ENCODE peak calls at places on chromosomes 2 and 18, in seven cellular contexts. One of them, this sample, is unnamed.

GRCh38 chr2:19574788-19575260 is 216.4 kb upstream of the OSR1 start:
- DNase-seq in Panc1: no peak
- DNase-seq in spleen: no peak
- DNase-seq in stomach: no peak
- DNase-seq in breast epithelium: peak; percentile 56
- DNase-seq in transverse colon: peak; percentile 39
- DNase-seq in GM23338: peak; percentile 18
- DNase-seq in this sample: no peak

GRCh38 chr2:61469424-61470121 is 1.3 kb downstream of the USP34 start:
- DNase-seq in Panc1: no peak
- DNase-seq in spleen: no peak
- DNase-seq in stomach: no peak
- DNase-seq in breast epithelium: no peak
- DNase-seq in transverse colon: no peak
- DNase-seq in GM23338: no peak
- DNase-seq in this sample: no peak

GRCh38 chr2:112137516-112138142 is 556 bp upstream of the FBLN7 start:
- DNase-seq in Panc1: no peak
- DNase-seq in spleen: no peak
- DNase-seq in stomach: no peak
- DNase-seq in breast epithelium: no peak
- DNase-seq in transverse colon: no peak
- DNase-seq in GM23338: peak; percentile 27
- DNase-seq in this sample: no peak

GRCh38 chr18:75025573-75025972 is 183.4 kb downstream of the PTGR3 start:
- DNase-seq in Panc1: no peak
- DNase-seq in spleen: no peak
- DNase-seq in stomach: no peak
- DNase-seq in breast epithelium: no peak
- DNase-seq in transverse colon: no peak
- DNase-seq in GM23338: no peak
- DNase-seq in this sample: no peak

GRCh38 chr2:10080536-10081304 is 509 bp upstream of the CYS1 start:
- DNase-seq in Panc1: no peak
- DNase-seq in spleen: no peak
- DNase-seq in stomach: no peak
- DNase-seq in breast epithelium: no peak
- DNase-seq in transverse colon: no peak
- DNase-seq in GM23338: peak; percentile 47
- DNase-seq in this sample: no peak

GRCh38 chr2:129673234-129673633 is 306.2 kb upstream of the RAB6C start:
- DNase-seq in Panc1: no peak
- DNase-seq in spleen: no peak
- DNase-seq in stomach: no peak
- DNase-seq in breast epithelium: no peak
- DNase-seq in transverse colon: no peak
- DNase-seq in GM23338: no peak
- DNase-seq in this sample: no peak

GRCh38 chr2:228063558-228063957 is 117.9 kb downstream of the SPHKAP start:
- DNase-seq in Panc1: no peak
- DNase-seq in spleen: no peak
- DNase-seq in stomach: no peak
- DNase-seq in breast epithelium: no peak
- DNase-seq in transverse colon: no peak
- DNase-seq in GM23338: no peak
- DNase-seq in this sample: no peak

GRCh38 chr2:16508061-16508851 is 157.4 kb downstream of the CYRIA start:
- DNase-seq in Panc1: no peak
- DNase-seq in spleen: no peak
- DNase-seq in stomach: peak; percentile 62
- DNase-seq in breast epithelium: no peak
- DNase-seq in transverse colon: peak; percentile 43
- DNase-seq in GM23338: peak; percentile 83
- DNase-seq in this sample: peak; percentile 90

GRCh38 chr2:7384773-7385349 is 467.6 kb downstream of the RNF144A start:
- DNase-seq in Panc1: no peak
- DNase-seq in spleen: no peak
- DNase-seq in stomach: no peak
- DNase-seq in breast epithelium: no peak
- DNase-seq in transverse colon: no peak
- DNase-seq in GM23338: no peak
- DNase-seq in this sample: no peak

GRCh38 chr2:105775809-105776559 is 31.3 kb downstream of the NCK2 start:
- DNase-seq in Panc1: no peak
- DNase-seq in spleen: peak; percentile 91
- DNase-seq in stomach: no peak
- DNase-seq in breast epithelium: no peak
- DNase-seq in transverse colon: peak; percentile 35
- DNase-seq in GM23338: no peak
- DNase-seq in this sample: no peak

GRCh38 chr18:78006805-78007204 is 757.2 kb downstream of the GALR1 start:
- DNase-seq in Panc1: no peak
- DNase-seq in spleen: no peak
- DNase-seq in stomach: no peak
- DNase-seq in breast epithelium: no peak
- DNase-seq in transverse colon: no peak
- DNase-seq in GM23338: no peak
- DNase-seq in this sample: no peak

GRCh38 chr2:43057026-43057741 is 169.2 kb downstream of the ZFP36L2 start:
- DNase-seq in Panc1: no peak
- DNase-seq in spleen: peak; percentile 64
- DNase-seq in stomach: peak; percentile 81
- DNase-seq in breast epithelium: no peak
- DNase-seq in transverse colon: no peak
- DNase-seq in GM23338: no peak
- DNase-seq in this sample: no peak

GRCh38 chr2:143802242-143802641 is 673.0 kb downstream of the ARHGAP15 start:
- DNase-seq in Panc1: no peak
- DNase-seq in spleen: no peak
- DNase-seq in stomach: no peak
- DNase-seq in breast epithelium: no peak
- DNase-seq in transverse colon: no peak
- DNase-seq in GM23338: no peak
- DNase-seq in this sample: no peak

GRCh38 chr2:185388226-185388625 is 350.4 kb upstream of the FSIP2 start:
- DNase-seq in Panc1: no peak
- DNase-seq in spleen: no peak
- DNase-seq in stomach: no peak
- DNase-seq in breast epithelium: no peak
- DNase-seq in transverse colon: no peak
- DNase-seq in GM23338: peak; percentile 21
- DNase-seq in this sample: no peak

GRCh38 chr18:35138773-35139172 is 97.6 kb downstream of the MAPRE2 start:
- DNase-seq in Panc1: no peak
- DNase-seq in spleen: no peak
- DNase-seq in stomach: no peak
- DNase-seq in breast epithelium: no peak
- DNase-seq in transverse colon: no peak
- DNase-seq in GM23338: peak; percentile 10
- DNase-seq in this sample: no peak

DNA sequence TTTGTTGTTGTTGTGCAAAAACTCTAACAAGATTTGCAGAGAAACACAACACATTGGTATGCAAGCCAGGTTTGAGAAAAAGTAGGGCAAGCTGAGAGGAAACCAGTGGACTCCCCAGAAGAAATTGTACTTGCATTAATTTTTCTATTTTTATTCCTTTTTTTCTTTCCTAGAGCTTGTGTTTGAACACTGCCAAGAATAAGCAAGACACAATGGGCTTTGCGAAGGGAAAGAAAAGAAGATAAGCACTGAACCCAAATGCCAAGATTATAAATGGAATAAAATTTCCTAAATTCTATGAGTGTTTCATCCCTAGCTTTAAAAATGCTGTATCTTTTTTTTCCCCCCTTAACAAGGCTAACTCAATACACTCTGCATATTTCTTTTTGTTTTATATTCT is 17.0 kb upstream of the CYTIP start:
- DNase-seq in Panc1: no peak
- DNase-seq in spleen: no peak
- DNase-seq in stomach: no peak
- DNase-seq in breast epithelium: no peak
- DNase-seq in transverse colon: no peak
- DNase-seq in GM23338: no peak
- DNase-seq in this sample: no peak
- H3K4me1 ChIP-seq in Panc1: no peaks in the 10 kb centered on the region
- H3K4me1 ChIP-seq in spleen: peaks cover 6% of the 10 kb centered on the region
- H3K4me1 ChIP-seq in stomach: peaks cover 17% of the 10 kb centered on the region
- H3K4me1 ChIP-seq in breast epithelium: no peaks in the 10 kb centered on the region
- H3K4me1 ChIP-seq in transverse colon: no peaks in the 10 kb centered on the region
- H3K4me1 ChIP-seq in GM23338: peaks cover 21% of the 10 kb centered on the region
- H3K4me1 ChIP-seq in this sample: no peaks in the 10 kb centered on the region

DNA sequence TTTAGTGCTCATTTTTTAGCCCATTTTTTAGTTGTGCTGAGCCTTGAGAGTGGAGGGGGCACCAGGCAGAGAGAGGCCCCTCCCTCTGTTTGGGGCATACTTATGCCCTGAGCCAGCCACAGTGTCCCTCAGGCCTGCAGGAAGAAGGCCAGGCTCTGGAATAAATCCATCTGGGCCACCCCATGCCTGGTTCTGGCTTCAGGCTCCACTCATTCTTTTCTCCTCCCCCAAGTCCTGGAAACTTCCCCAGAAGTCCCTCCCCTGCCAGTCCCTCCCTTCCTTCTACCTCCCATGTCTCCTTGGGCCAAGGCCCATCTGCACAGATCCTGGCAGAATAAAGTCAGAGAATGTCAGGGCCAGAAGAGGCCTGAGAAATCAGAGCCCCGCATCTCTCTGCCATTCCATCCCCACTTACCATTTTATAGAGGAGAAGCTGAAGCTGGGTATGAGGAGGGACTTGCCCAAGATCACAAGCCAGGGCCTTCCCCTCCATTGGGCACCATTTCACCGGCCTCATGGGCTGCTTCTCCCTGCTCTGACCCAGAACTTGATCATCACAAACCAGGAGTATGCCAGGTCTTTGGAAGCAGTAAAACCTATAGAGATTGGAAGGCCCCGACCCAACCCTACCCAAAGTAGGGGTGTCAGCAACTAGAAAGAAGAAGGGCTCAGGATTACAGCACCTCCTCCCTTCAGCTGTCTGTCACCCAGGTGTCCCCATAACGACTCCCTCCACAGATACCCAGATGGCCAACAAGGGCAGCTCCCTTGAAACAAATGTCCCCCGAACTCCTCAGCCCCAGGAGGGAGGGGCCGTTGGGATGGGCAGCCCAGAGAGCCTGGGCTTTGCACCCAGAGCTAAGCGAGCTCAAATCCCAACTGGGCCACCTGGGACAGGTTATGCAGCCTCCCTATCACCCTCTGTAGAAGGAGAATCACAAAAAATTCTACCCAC is 108.4 kb downstream of the POLR1A start:
- DNase-seq in Panc1: no peak
- DNase-seq in spleen: peak; percentile 68
- DNase-seq in stomach: no peak
- DNase-seq in breast epithelium: peak; percentile 50
- DNase-seq in transverse colon: no peak
- DNase-seq in GM23338: no peak
- DNase-seq in this sample: no peak
- TF ChIP-seq POLR2AphosphoS5 in Panc1: no peak
- TF ChIP-seq POLR2AphosphoS5 in spleen: no peak
- TF ChIP-seq POLR2AphosphoS5 in stomach: no peak
- TF ChIP-seq POLR2AphosphoS5 in breast epithelium: no peak
- TF ChIP-seq POLR2AphosphoS5 in transverse colon: no peak
- TF ChIP-seq POLR2AphosphoS5 in GM23338: no peak
- TF ChIP-seq POLR2AphosphoS5 in this sample: no peak

DNA sequence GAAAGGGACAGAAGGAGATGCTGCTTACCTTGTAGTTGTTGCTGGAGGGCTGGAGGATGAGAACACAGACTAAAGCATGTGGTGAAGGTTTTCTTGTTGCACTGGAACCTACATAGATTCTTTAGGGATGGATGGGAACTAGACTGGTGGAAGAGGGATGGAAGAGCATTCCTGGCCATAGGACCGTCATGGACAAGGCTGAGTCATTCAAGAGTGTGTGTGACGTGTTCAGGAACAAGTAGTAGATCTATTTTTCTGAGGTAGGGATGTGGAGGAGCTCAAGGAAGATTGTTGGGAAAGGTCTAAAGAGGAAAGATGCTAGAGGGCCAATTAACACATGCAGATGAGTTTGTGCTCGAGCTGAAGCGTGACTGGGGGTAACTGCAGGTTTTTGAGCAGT is 6.6 kb downstream of the STAT4 start:
- DNase-seq in Panc1: no peak
- DNase-seq in spleen: no peak
- DNase-seq in stomach: no peak
- DNase-seq in breast epithelium: no peak
- DNase-seq in transverse colon: no peak
- DNase-seq in GM23338: no peak
- DNase-seq in this sample: no peak
- H3K4me1 ChIP-seq in Panc1: no peaks in the 10 kb centered on the region
- H3K4me1 ChIP-seq in spleen: peaks cover 6% of the 10 kb centered on the region
- H3K4me1 ChIP-seq in stomach: no peaks in the 10 kb centered on the region
- H3K4me1 ChIP-seq in breast epithelium: no peaks in the 10 kb centered on the region
- H3K4me1 ChIP-seq in transverse colon: no peaks in the 10 kb centered on the region
- H3K4me1 ChIP-seq in GM23338: no peaks in the 10 kb centered on the region
- H3K4me1 ChIP-seq in this sample: no peaks in the 10 kb centered on the region

GRCh38 chr2:74739733-74740241 is 85.7 kb downstream of the SEMA4F start:
- DNase-seq in Panc1: no peak
- DNase-seq in spleen: no peak
- DNase-seq in stomach: no peak
- DNase-seq in breast epithelium: no peak
- DNase-seq in transverse colon: no peak
- DNase-seq in GM23338: no peak
- DNase-seq in this sample: no peak

GRCh38 chr2:74741076-74741460 is 87.0 kb downstream of the SEMA4F start:
- DNase-seq in Panc1: no peak
- DNase-seq in spleen: no peak
- DNase-seq in stomach: no peak
- DNase-seq in breast epithelium: no peak
- DNase-seq in transverse colon: peak; percentile 27
- DNase-seq in GM23338: no peak
- DNase-seq in this sample: no peak

GRCh38 chr2:74741651-74742050 is 87.6 kb downstream of the SEMA4F start:
- DNase-seq in Panc1: no peak
- DNase-seq in spleen: no peak
- DNase-seq in stomach: no peak
- DNase-seq in breast epithelium: no peak
- DNase-seq in transverse colon: no peak
- DNase-seq in GM23338: no peak
- DNase-seq in this sample: no peak

GRCh38 chr2:74739129-74739528 is 85.1 kb downstream of the SEMA4F start:
- DNase-seq in Panc1: no peak
- DNase-seq in spleen: no peak
- DNase-seq in stomach: no peak
- DNase-seq in breast epithelium: no peak
- DNase-seq in transverse colon: no peak
- DNase-seq in GM23338: no peak
- DNase-seq in this sample: no peak

DNA sequence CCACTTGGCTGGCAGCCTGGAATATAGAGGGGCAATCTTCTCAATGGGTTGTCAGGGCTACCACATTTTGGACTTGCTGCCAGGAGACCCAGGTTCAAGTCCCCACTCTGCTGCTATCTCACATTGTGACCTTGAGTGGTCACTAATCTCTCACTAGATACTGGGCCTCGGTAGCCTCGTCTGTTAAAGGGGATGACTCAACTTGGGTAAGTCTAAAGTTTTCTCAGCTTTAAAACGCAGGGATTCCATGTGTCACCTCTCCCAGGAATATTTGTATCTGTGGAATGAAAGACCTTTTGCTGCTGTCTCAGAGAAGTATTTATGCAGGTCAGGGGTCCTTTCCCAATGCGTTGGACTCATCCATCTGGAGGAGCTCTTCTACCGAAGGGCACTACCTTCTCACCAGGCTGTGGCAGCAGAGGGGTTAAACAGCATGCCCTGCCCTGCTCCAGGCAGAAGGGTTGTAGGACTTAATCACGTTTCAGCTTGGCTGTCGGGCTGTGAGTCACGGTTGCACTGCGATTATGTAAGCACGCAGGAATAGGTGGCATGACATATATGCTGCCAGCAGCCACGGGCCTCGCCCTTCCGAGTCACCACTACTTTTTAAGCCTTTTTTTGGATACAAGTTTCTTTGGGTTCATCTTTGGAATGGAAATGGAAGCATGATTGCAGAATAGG is 86.5 kb downstream of the SEMA4F start:
- DNase-seq in Panc1: peak; percentile 93
- DNase-seq in spleen: no peak
- DNase-seq in stomach: peak; percentile 79
- DNase-seq in breast epithelium: no peak
- DNase-seq in transverse colon: peak; percentile 85
- DNase-seq in GM23338: no peak
- DNase-seq in this sample: peak; percentile 91
- TF ChIP-seq POLR2AphosphoS5 in Panc1: no peak
- TF ChIP-seq POLR2AphosphoS5 in spleen: no peak
- TF ChIP-seq POLR2AphosphoS5 in stomach: no peak
- TF ChIP-seq POLR2AphosphoS5 in breast epithelium: no peak
- TF ChIP-seq POLR2AphosphoS5 in transverse colon: no peak
- TF ChIP-seq POLR2AphosphoS5 in GM23338: no peak
- TF ChIP-seq POLR2AphosphoS5 in this sample: peak; percentile 9